ENCODE peak calls at places on chromosomes 11 and 22, in ten cellular contexts. J, Y, O, D, M, I, N, Q, R and X are unnamed samples.

GRCh38 chr22:43829904-43830851 is 18.1 kb upstream of the EFCAB6 start:
- DNase-seq in J (no peak), Y (no peak), O (no peak), D (no peak), M (no peak), I (peak), N (no peak), Q (no peak), R (peak), X (no peak)

GRCh38 chr11:84243629-84244263 is 957.6 kb upstream of the CCDC90B start:
- DNase-seq in J (no peak), Y (no peak), O (no peak), D (no peak), M (no peak), I (no peak), N (no peak), Q (no peak), R (no peak), X (no peak)

GRCh38 chr11:64536997-64537396 is 54.0 kb upstream of the SLC22A12 start:
- DNase-seq in J (no peak), Y (no peak), O (no peak), D (no peak), M (no peak), I (no peak), N (no peak), Q (no peak), R (no peak), X (no peak)

GRCh38 chr11:49851971-49852389 is 100.2 kb upstream of the OR4C13 start:
- DNase-seq in J (no peak), Y (no peak), O (no peak), D (no peak), M (no peak), I (no peak), N (no peak), Q (no peak), R (no peak), X (no peak)

GRCh38 chr11:129611661-129612566 is 203.7 kb upstream of the TMEM45B start:
- DNase-seq in J (no peak), Y (peak), O (no peak), D (no peak), M (no peak), I (no peak), N (peak), Q (no peak), R (no peak), X (no peak)

GRCh38 chr11:69001301-69002081 is 11.6 kb downstream of the MRGPRF start:
- DNase-seq in J (no peak), Y (no peak), O (no peak), D (no peak), M (no peak), I (no peak), N (no peak), Q (no peak), R (no peak), X (no peak)

GRCh38 chr11:64620286-64620962 is 29.4 kb downstream of the SLC22A12 start:
- DNase-seq in J (no peak), Y (no peak), O (peak), D (no peak), M (peak), I (no peak), N (peak), Q (no peak), R (no peak), X (peak)

GRCh38 chr11:46296520-46297448 is 19.3 kb downstream of the CREB3L1 start:
- DNase-seq in J (no peak), Y (peak), O (peak), D (no peak), M (no peak), I (peak), N (peak), Q (no peak), R (peak), X (peak)

GRCh38 chr11:65308281-65308891 is 6.3 kb upstream of the CDC42EP2 start:
- DNase-seq in J (no peak), Y (peak), O (no peak), D (no peak), M (no peak), I (no peak), N (peak), Q (no peak), R (no peak), X (no peak)

GRCh38 chr22:46462726-46463371 is 74.6 kb downstream of the CELSR1 start:
- DNase-seq in J (no peak), Y (no peak), O (no peak), D (peak), M (no peak), I (peak), N (peak), Q (peak), R (peak), X (no peak)

GRCh38 chr22:46002757-46003270 is 25.9 kb upstream of the WNT7B start:
- DNase-seq in J (no peak), Y (no peak), O (no peak), D (no peak), M (no peak), I (peak), N (peak), Q (no peak), R (peak), X (no peak)

GRCh38 chr11:7605544-7605943 is 67.8 kb downstream of the CYB5R2 start:
- DNase-seq in J (no peak), Y (peak), O (no peak), D (peak), M (no peak), I (peak), N (peak), Q (peak), R (no peak), X (no peak)

GRCh38 chr11:117888140-117888561 is 11.7 kb upstream of the FXYD6 start:
- DNase-seq in J (no peak), Y (no peak), O (no peak), D (no peak), M (no peak), I (no peak), N (no peak), Q (no peak), R (no peak), X (no peak)

GRCh38 chr22:24401824-24402434 is 25.5 kb upstream of the ADORA2A start:
- DNase-seq in J (no peak), Y (no peak), O (no peak), D (no peak), M (no peak), I (no peak), N (no peak), Q (no peak), R (no peak), X (no peak)

GRCh38 chr22:24140357-24140756 is 40.9 kb upstream of the SUSD2 start:
- DNase-seq in J (no peak), Y (no peak), O (no peak), D (no peak), M (peak), I (peak), N (peak), Q (no peak), R (no peak), X (no peak)

GRCh38 chr11:110759972-110760381 is 47.7 kb upstream of the ARHGAP20 start:
- DNase-seq in J (no peak), Y (no peak), O (no peak), D (no peak), M (no peak), I (no peak), N (peak), Q (peak), R (peak), X (no peak)

GRCh38 chr11:2927851-2928604 is 1.2 kb downstream of the PHLDA2 start:
- DNase-seq in J (peak), Y (peak), O (no peak), D (no peak), M (no peak), I (peak), N (peak), Q (no peak), R (peak), X (no peak)

GRCh38 chr11:68269414-68270081 is 2.2 kb downstream of the C11orf24 start:
- DNase-seq in J (no peak), Y (no peak), O (no peak), D (no peak), M (no peak), I (peak), N (peak), Q (peak), R (peak), X (no peak)

GRCh38 chr22:42686756-42687491 is 33.7 kb downstream of the A4GALT start:
- DNase-seq in J (no peak), Y (peak), O (no peak), D (no peak), M (no peak), I (no peak), N (no peak), Q (no peak), R (no peak), X (no peak)

GRCh38 chr22:44597616-44598015 is 99.6 kb upstream of the RTL6 start:
- DNase-seq in J (no peak), Y (no peak), O (peak), D (no peak), M (no peak), I (peak), N (no peak), Q (no peak), R (peak), X (peak)

GRCh38 chr22:35598396-35598710 is 18.8 kb downstream of the MB start:
- DNase-seq in J (no peak), Y (no peak), O (no peak), D (no peak), M (no peak), I (no peak), N (no peak), Q (no peak), R (no peak), X (no peak)